ENCODE peak calls at places on chromosomes 12 and 14, in five cellular contexts. P is GM18507, I is CD14-positive monocyte, E is ecto neural progenitor cell, R is WERI-Rb-1. B is an unnamed sample.

GRCh38 chr14:90438841-90439240 is 42.0 kb downstream of the CALM1 start:
- DNase-seq in E (no peak), I (no peak), P (no peak), R (no peak), B (no peak)

GRCh38 chr12:120583478-120584030 is 2.4 kb upstream of the POP5 start:
- DNase-seq in E (peak), P (peak), I (peak), R (peak), B (peak)

GRCh38 chr14:100566119-100566518 is 21.1 kb downstream of the BEGAIN start:
- DNase-seq in I (no peak), E (no peak), P (no peak), R (no peak), B (no peak)

GRCh38 chr14:91872011-91872476 is 4.7 kb upstream of the TC2N start:
- DNase-seq in E (no peak), P (no peak), I (no peak), R (no peak), B (peak)

GRCh38 chr12:100715976-100716657 is 78.5 kb upstream of the ANO4 start:
- DNase-seq in E (peak), P (no peak), R (no peak), I (no peak), B (no peak)

GRCh38 chr12:76240281-76240680 is 107.9 kb downstream of the BBS10 start:
- DNase-seq in E (no peak), P (no peak), R (no peak), I (no peak), B (no peak)

GRCh38 chr14:75418779-75419768 is 8.7 kb upstream of the JDP2 start:
- DNase-seq in R (peak), P (peak), I (no peak), E (peak), B (peak)

GRCh38 chr14:88868558-88869159 is 44.2 kb downstream of the TTC8 start:
- DNase-seq in R (no peak), I (no peak), E (no peak), P (no peak), B (peak)

GRCh38 chr14:104985675-104986486 is at the start of gene CLBA1:
- DNase-seq in P (peak), E (peak), I (peak), R (peak), B (peak)

GRCh38 chr14:104226421-104227385 is 88.3 kb downstream of the KIF26A start:
- DNase-seq in E (no peak), P (no peak), R (peak), I (peak), B (no peak)

GRCh38 chr12:644818-645552 is 18.3 kb downstream of the NINJ2 start:
- DNase-seq in R (no peak), I (no peak), E (no peak), P (no peak), B (no peak)

GRCh38 chr12:126271138-126271537 is 1205.9 kb downstream of the AACS start:
- DNase-seq in R (no peak), E (no peak), P (no peak), I (no peak), B (no peak)